ENCODE peak calls at places on chromosome 14, in six cellular contexts. One of them, this sample, is unnamed.

GRCh38 chr14:73591690-73592448 is at the start of gene ACOT4:
- DNase-seq in hepatocyte: peak
- DNase-seq in GM23248: peak
- DNase-seq in OCI-LY7: no peak
- DNase-seq in PC-3: peak
- DNase-seq in HCT116: no peak
- DNase-seq in this sample: peak

GRCh38 chr14:92610849-92611271 is 97.3 kb downstream of the RIN3 start:
- DNase-seq in PC-3: peak
- DNase-seq in GM23248: no peak
- DNase-seq in hepatocyte: no peak
- DNase-seq in HCT116: no peak
- DNase-seq in OCI-LY7: no peak
- DNase-seq in this sample: no peak

GRCh38 chr14:97077253-97077653 is 280.1 kb downstream of the VRK1 start:
- DNase-seq in PC-3: peak
- DNase-seq in hepatocyte: peak
- DNase-seq in HCT116: peak
- DNase-seq in OCI-LY7: no peak
- DNase-seq in GM23248: peak
- DNase-seq in this sample: peak

GRCh38 chr14:96086032-96086431 is 46.9 kb downstream of the C14orf132 start:
- DNase-seq in PC-3: peak
- DNase-seq in OCI-LY7: no peak
- DNase-seq in GM23248: peak
- DNase-seq in hepatocyte: peak
- DNase-seq in HCT116: no peak
- DNase-seq in this sample: no peak

GRCh38 chr14:85752179-85752578 is 222.2 kb downstream of the FLRT2 start:
- DNase-seq in GM23248: no peak
- DNase-seq in OCI-LY7: no peak
- DNase-seq in hepatocyte: no peak
- DNase-seq in PC-3: no peak
- DNase-seq in HCT116: no peak
- DNase-seq in this sample: no peak

GRCh38 chr14:61563880-61564622 is 131.3 kb upstream of the HIF1A start:
- DNase-seq in HCT116: no peak
- DNase-seq in PC-3: no peak
- DNase-seq in GM23248: no peak
- DNase-seq in hepatocyte: no peak
- DNase-seq in OCI-LY7: no peak
- DNase-seq in this sample: no peak

GRCh38 chr14:49583629-49584028 is 2.6 kb downstream of the RPS29 start:
- DNase-seq in HCT116: no peak
- DNase-seq in OCI-LY7: no peak
- DNase-seq in GM23248: no peak
- DNase-seq in hepatocyte: no peak
- DNase-seq in PC-3: no peak
- DNase-seq in this sample: no peak

GRCh38 chr14:35515916-35516315 is 18.0 kb upstream of the INSM2 start:
- DNase-seq in PC-3: no peak
- DNase-seq in OCI-LY7: no peak
- DNase-seq in GM23248: no peak
- DNase-seq in hepatocyte: no peak
- DNase-seq in HCT116: no peak
- DNase-seq in this sample: no peak

GRCh38 chr14:69620211-69620611 is 8.8 kb downstream of the SUSD6 start:
- DNase-seq in hepatocyte: no peak
- DNase-seq in HCT116: no peak
- DNase-seq in OCI-LY7: no peak
- DNase-seq in PC-3: no peak
- DNase-seq in GM23248: no peak
- DNase-seq in this sample: no peak

GRCh38 chr14:67934087-67934486 is 114.5 kb downstream of the RAD51B start:
- DNase-seq in PC-3: peak
- DNase-seq in OCI-LY7: peak
- DNase-seq in GM23248: peak
- DNase-seq in HCT116: peak
- DNase-seq in hepatocyte: peak
- DNase-seq in this sample: peak
- TF ChIP-seq EZH2phosphoT487 in PC-3: no peak
- TF ChIP-seq EZH2phosphoT487 in OCI-LY7: no peak
- TF ChIP-seq EZH2phosphoT487 in GM23248: no peak
- TF ChIP-seq EZH2phosphoT487 in HCT116: no peak
- TF ChIP-seq EZH2phosphoT487 in hepatocyte: no peak
- TF ChIP-seq EZH2phosphoT487 in this sample: no peak

GRCh38 chr14:105993814-105994213 is 467.4 kb downstream of the TMEM121 start:
- DNase-seq in hepatocyte: no peak
- DNase-seq in HCT116: no peak
- DNase-seq in PC-3: no peak
- DNase-seq in OCI-LY7: no peak
- DNase-seq in GM23248: no peak
- DNase-seq in this sample: no peak

GRCh38 chr14:105999361-106000028 is 473.1 kb downstream of the TMEM121 start:
- DNase-seq in PC-3: no peak
- DNase-seq in GM23248: peak
- DNase-seq in OCI-LY7: no peak
- DNase-seq in HCT116: peak
- DNase-seq in hepatocyte: peak
- DNase-seq in this sample: peak
- TF ChIP-seq EZH2phosphoT487 in PC-3: no peak
- TF ChIP-seq EZH2phosphoT487 in GM23248: no peak
- TF ChIP-seq EZH2phosphoT487 in OCI-LY7: no peak
- TF ChIP-seq EZH2phosphoT487 in HCT116: no peak
- TF ChIP-seq EZH2phosphoT487 in hepatocyte: no peak
- TF ChIP-seq EZH2phosphoT487 in this sample: no peak

DNA sequence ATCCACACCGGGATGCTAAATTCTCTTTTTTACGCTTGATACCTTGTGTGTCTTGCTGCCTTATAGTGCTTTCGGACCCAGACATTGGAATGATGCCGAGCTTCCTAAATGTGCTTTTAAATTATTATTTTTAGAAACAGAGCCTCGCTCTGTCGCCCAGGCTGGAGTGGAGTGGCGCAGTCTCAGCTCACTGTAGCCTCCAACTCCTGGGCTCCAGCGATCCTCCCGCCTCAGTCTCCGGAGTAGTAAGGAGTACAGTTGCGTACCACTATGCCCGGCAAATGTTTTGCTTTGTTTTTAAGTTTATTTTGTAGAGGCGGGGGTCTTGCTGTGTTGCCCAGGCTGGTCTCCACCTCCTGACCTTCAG is 489 bp upstream of the EML5 start:
- DNase-seq in hepatocyte: no peak
- DNase-seq in GM23248: no peak
- DNase-seq in HCT116: no peak
- DNase-seq in PC-3: no peak
- DNase-seq in OCI-LY7: no peak
- DNase-seq in this sample: no peak
- TF ChIP-seq EZH2phosphoT487 in hepatocyte: no peak
- TF ChIP-seq EZH2phosphoT487 in GM23248: no peak
- TF ChIP-seq EZH2phosphoT487 in HCT116: no peak
- TF ChIP-seq EZH2phosphoT487 in PC-3: no peak
- TF ChIP-seq EZH2phosphoT487 in OCI-LY7: no peak
- TF ChIP-seq EZH2phosphoT487 in this sample: no peak

DNA sequence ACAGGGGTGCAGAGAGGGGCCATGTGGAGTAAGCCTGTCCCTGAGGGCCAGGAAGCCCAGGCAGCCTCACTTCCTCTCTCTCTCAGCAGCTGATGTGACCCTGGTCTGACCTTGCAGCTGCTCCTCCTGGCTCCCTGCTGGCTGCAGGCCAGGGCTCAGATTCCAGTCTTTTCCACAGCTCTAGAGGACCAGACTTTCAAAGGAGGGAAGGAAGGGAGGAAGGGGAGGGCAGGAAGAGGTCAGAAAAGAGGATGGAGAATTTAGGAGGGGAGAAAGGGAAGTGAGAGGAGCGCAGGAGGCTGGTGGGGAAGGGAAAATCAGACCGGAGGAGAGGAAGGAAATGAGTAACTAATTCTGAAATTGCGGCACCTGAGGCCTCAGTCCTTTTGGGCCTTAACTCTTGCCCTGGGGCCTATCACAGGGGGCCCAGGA is 40.9 kb upstream of the VASH1 start:
- DNase-seq in HCT116: no peak
- DNase-seq in OCI-LY7: peak
- DNase-seq in PC-3: no peak
- DNase-seq in GM23248: no peak
- DNase-seq in hepatocyte: peak
- DNase-seq in this sample: peak
- TF ChIP-seq EZH2phosphoT487 in HCT116: no peak
- TF ChIP-seq EZH2phosphoT487 in OCI-LY7: no peak
- TF ChIP-seq EZH2phosphoT487 in PC-3: no peak
- TF ChIP-seq EZH2phosphoT487 in GM23248: no peak
- TF ChIP-seq EZH2phosphoT487 in hepatocyte: no peak
- TF ChIP-seq EZH2phosphoT487 in this sample: no peak

DNA sequence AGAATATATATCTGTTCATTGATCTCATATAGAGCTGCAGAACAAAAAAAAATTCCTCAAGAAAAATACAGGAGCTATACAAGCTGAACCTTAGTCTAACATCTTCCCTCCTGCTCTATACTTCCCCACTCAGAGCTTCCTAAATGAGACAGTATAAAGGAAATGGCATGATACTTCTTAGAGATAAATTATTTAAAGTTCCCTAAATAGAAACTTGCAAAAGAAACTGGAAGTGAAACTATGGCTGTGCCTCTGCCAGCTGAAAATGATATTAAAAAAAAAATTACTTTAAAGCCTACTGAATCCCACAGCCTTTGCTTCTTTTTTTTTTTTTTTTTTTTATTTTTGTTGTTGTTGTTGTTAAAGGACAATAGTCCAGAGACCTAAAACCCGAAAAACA is 11.6 kb upstream of the NEK9 start:
- DNase-seq in PC-3: no peak
- DNase-seq in OCI-LY7: peak
- DNase-seq in GM23248: no peak
- DNase-seq in hepatocyte: no peak
- DNase-seq in HCT116: no peak
- DNase-seq in this sample: no peak
- TF ChIP-seq EZH2phosphoT487 in PC-3: no peak
- TF ChIP-seq EZH2phosphoT487 in OCI-LY7: no peak
- TF ChIP-seq EZH2phosphoT487 in GM23248: no peak
- TF ChIP-seq EZH2phosphoT487 in hepatocyte: no peak
- TF ChIP-seq EZH2phosphoT487 in HCT116: no peak
- TF ChIP-seq EZH2phosphoT487 in this sample: no peak

DNA sequence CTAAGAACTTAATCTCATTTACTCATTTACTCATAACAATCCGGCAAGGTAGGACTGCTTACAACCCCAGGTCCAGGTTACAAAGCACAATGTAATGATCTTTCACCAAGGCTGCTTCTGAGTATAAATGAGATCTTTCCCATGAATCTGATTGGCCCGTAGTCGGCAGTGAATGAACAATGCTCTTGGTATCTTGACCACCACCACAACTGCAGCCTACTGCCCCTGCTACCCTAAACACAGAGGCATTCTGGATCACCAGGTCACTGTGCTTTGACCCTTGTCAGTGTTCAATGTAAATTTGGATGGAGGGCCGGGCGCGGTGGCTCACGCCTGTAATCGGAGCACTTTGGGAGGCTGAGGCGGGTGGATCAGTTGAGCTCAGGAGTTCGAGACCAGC is 15.9 kb downstream of the FAM181A start:
- DNase-seq in hepatocyte: no peak
- DNase-seq in GM23248: no peak
- DNase-seq in OCI-LY7: no peak
- DNase-seq in HCT116: no peak
- DNase-seq in PC-3: no peak
- DNase-seq in this sample: no peak
- TF ChIP-seq EZH2phosphoT487 in hepatocyte: no peak
- TF ChIP-seq EZH2phosphoT487 in GM23248: no peak
- TF ChIP-seq EZH2phosphoT487 in OCI-LY7: no peak
- TF ChIP-seq EZH2phosphoT487 in HCT116: no peak
- TF ChIP-seq EZH2phosphoT487 in PC-3: no peak
- TF ChIP-seq EZH2phosphoT487 in this sample: no peak

GRCh38 chr14:100532154-100532915 is 54.9 kb downstream of the BEGAIN start:
- DNase-seq in hepatocyte: no peak
- DNase-seq in PC-3: no peak
- DNase-seq in HCT116: no peak
- DNase-seq in OCI-LY7: no peak
- DNase-seq in GM23248: no peak
- DNase-seq in this sample: no peak

GRCh38 chr14:100532916-100533630 is 54.1 kb downstream of the BEGAIN start:
- DNase-seq in HCT116: no peak
- DNase-seq in OCI-LY7: peak
- DNase-seq in GM23248: peak
- DNase-seq in PC-3: no peak
- DNase-seq in hepatocyte: no peak
- DNase-seq in this sample: no peak

GRCh38 chr14:100534528-100535286 is 52.5 kb downstream of the BEGAIN start:
- DNase-seq in HCT116: no peak
- DNase-seq in PC-3: no peak
- DNase-seq in GM23248: no peak
- DNase-seq in OCI-LY7: no peak
- DNase-seq in hepatocyte: no peak
- DNase-seq in this sample: peak

GRCh38 chr14:100535287-100536131 is 51.7 kb downstream of the BEGAIN start:
- DNase-seq in PC-3: no peak
- DNase-seq in OCI-LY7: no peak
- DNase-seq in HCT116: no peak
- DNase-seq in hepatocyte: no peak
- DNase-seq in GM23248: no peak
- DNase-seq in this sample: no peak

GRCh38 chr14:100533647-100534485 is 53.4 kb downstream of the BEGAIN start:
- DNase-seq in hepatocyte: no peak
- DNase-seq in GM23248: peak
- DNase-seq in OCI-LY7: no peak
- DNase-seq in HCT116: no peak
- DNase-seq in PC-3: no peak
- DNase-seq in this sample: no peak
- TF ChIP-seq EZH2phosphoT487 in hepatocyte: no peak
- TF ChIP-seq EZH2phosphoT487 in GM23248: no peak
- TF ChIP-seq EZH2phosphoT487 in OCI-LY7: no peak
- TF ChIP-seq EZH2phosphoT487 in HCT116: no peak
- TF ChIP-seq EZH2phosphoT487 in PC-3: no peak
- TF ChIP-seq EZH2phosphoT487 in this sample: no peak